ENCODE peak calls at places on chromosomes 4 and X, in eight cellular contexts. X is HCT116, O is AG04450, E is neural progenitor cell, K is fibroblast of lung, W is K562, U is A549, L is endodermal cell. Z is an unnamed sample. For H3K9me3, the result is how much of the 10 kb centered on the place peaks cover.

GRCh38 chrX:15418041-15418706 is 34.0 kb upstream of the VEGFD start:
- DNase-seq in X (no peak), O (peak), E (no peak), K (peak), W (no peak), U (no peak), L (no peak), Z (no peak)

GRCh38 chrX:3262906-3263305 is 83.5 kb downstream of the MXRA5 start:
- DNase-seq in X (peak), O (peak), E (no peak), K (peak), W (no peak), U (peak), L (no peak), Z (no peak)

GRCh38 chr4:60313616-60314015 is 886.5 kb upstream of the ADGRL3 start:
- DNase-seq in X (no peak), O (no peak), E (no peak), K (peak), W (no peak), U (no peak), L (no peak), Z (no peak)

GRCh38 chr4:105633241-105633640 is 75.2 kb downstream of the INTS12 start:
- DNase-seq in X (no peak), O (no peak), E (no peak), K (no peak), W (no peak), U (no peak), L (no peak), Z (no peak)

GRCh38 chrX:103343105-103343504 is 13.1 kb downstream of the TCEAL7 start:
- DNase-seq in X (peak), O (no peak), E (peak), K (peak), W (peak), U (peak), L (peak), Z (no peak)

GRCh38 chr4:24559032-24559821 is 25.1 kb downstream of the DHX15 start:
- DNase-seq in X (no peak), O (no peak), E (no peak), K (peak), W (no peak), U (no peak), L (no peak), Z (no peak)

GRCh38 chrX:115559672-115560071 is 1.3 kb upstream of the PLS3 start:
- DNase-seq in X (no peak), O (no peak), E (no peak), K (no peak), W (no peak), U (peak), L (no peak), Z (no peak)

GRCh38 chr4:8472689-8473197 is 32.2 kb downstream of the TRMT44 start:
- DNase-seq in X (no peak), O (peak), E (no peak), K (peak), W (no peak), U (no peak), L (peak), Z (no peak)

GRCh38 chrX:130539721-130540321 is 138.0 kb downstream of the RBMX2 start:
- DNase-seq in X (peak), O (no peak), E (peak), K (peak), W (peak), U (peak), L (peak), Z (peak)

GRCh38 chr4:10031663-10032590 is 10.6 kb upstream of the SLC2A9 start:
- DNase-seq in X (no peak), O (no peak), E (peak), K (peak), W (no peak), U (no peak), L (peak), Z (no peak)

GRCh38 chr4:127995776-127996175 is 30.6 kb downstream of the ABHD18 start:
- DNase-seq in X (no peak), O (no peak), E (no peak), K (peak), W (no peak), U (peak), L (no peak), Z (peak)

GRCh38 chr4:147994491-147995385 is 262.9 kb downstream of the ARHGAP10 start:
- DNase-seq in X (no peak), O (no peak), E (no peak), K (no peak), W (no peak), U (no peak), L (no peak), Z (no peak)

GRCh38 chr4:100414016-100414790 is 103.6 kb downstream of the EMCN start:
- DNase-seq in X (no peak), O (no peak), E (no peak), K (peak), W (no peak), U (no peak), L (peak), Z (no peak)

GRCh38 chr4:40909363-40909876 is 159.7 kb downstream of the NSUN7 start:
- DNase-seq in X (peak), O (peak), E (no peak), K (peak), W (no peak), U (no peak), L (no peak), Z (no peak)
- H3K4me3 ChIP-seq in X (peak), O (no peak), E (no peak), K (no peak), W (no peak), U (no peak), L (no peak), Z (no peak)

DNA sequence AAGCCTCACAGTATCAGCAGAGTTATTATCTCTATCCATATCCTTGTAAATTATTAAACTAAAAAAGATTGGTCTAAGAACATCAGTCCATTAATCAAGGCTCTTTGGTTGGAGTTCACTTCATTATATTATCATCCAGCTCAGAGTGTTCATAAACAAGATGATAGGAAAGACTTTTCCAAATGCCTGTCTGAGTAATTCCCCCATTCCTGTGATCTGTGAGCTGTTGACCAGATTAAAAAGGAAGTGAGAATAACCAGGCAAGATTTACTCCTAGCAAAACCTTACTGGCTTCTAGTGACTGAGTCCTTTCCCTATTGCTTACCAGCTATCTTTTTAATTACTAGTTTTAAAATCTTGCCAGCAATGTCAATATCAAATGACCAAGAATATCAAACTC is 14.9 kb downstream of the PKD2 start:
- DNase-seq in X (no peak), O (no peak), E (no peak), K (no peak), W (no peak), U (no peak), L (no peak), Z (no peak)
- H3K9me3 ChIP-seq in X (under half), O (under half), E (under half), K (under half), W (under half), U (under half), L (under half), Z (under half)

GRCh38 chr4:145698507-145698906 is 18.6 kb downstream of the C4orf51 start:
- DNase-seq in X (no peak), O (no peak), E (no peak), K (no peak), W (no peak), U (no peak), L (peak), Z (no peak)
- H3K4me3 ChIP-seq in X (no peak), O (no peak), E (no peak), K (no peak), W (no peak), U (no peak), L (no peak), Z (no peak)

GRCh38 chr4:156557962-156558361 is 413.6 kb downstream of the PDGFC start:
- DNase-seq in X (no peak), O (no peak), E (no peak), K (no peak), W (no peak), U (no peak), L (no peak), Z (no peak)

GRCh38 chr4:156559346-156559745 is 412.3 kb downstream of the PDGFC start:
- DNase-seq in X (no peak), O (no peak), E (no peak), K (peak), W (no peak), U (no peak), L (no peak), Z (no peak)

GRCh38 chr4:156556326-156556725 is 415.3 kb downstream of the PDGFC start:
- DNase-seq in X (no peak), O (no peak), E (no peak), K (peak), W (no peak), U (no peak), L (no peak), Z (no peak)

GRCh38 chr4:156560701-156561100 is 410.9 kb downstream of the PDGFC start:
- DNase-seq in X (no peak), O (no peak), E (no peak), K (peak), W (no peak), U (no peak), L (no peak), Z (no peak)

DNA sequence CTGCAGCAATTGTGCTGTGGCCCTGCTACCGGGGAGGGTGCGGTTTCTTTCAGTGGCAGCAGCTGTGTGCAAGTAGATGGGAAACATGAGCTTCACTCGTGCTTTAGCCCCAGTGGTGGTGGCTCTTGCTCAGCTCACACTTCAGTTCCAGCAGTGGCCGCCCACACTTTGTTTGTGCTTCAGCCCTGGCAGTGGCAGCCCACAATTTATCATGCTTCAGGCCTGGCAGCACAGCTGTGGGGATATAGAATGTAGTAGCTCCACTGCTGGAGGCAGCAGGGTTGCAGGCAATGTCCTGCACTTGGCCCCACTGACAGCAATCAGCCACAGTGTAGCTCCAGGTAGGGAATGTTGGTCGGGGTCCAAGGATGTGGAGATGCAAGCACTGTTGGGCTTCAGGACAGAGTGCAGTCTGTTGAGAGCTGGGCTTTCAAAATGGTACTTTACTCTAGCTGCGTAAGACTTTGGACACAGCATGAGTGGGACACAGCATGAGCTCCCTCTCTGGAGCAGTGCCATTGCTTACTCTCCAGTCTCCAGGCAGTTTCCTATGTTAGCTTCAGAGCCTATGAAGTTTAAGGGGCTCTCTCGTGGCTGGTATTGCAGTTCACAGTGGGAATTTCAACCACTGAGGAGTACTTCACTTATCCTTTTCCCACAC is 413.1 kb downstream of the PDGFC start:
- DNase-seq in X (no peak), O (no peak), E (peak), K (peak), W (no peak), U (no peak), L (peak), Z (no peak)
- H3K9me3 ChIP-seq in X (under half), O (under half), E (under half), K (under half), W (under half), U (under half), L (under half), Z (under half)

GRCh38 chr4:74874785-74875367 is 58.0 kb upstream of the PARM1 start:
- DNase-seq in X (peak), O (peak), E (peak), K (peak), W (peak), U (peak), L (peak), Z (no peak)
- H3K4me3 ChIP-seq in X (no peak), O (no peak), E (no peak), K (no peak), W (no peak), U (no peak), L (no peak), Z (no peak)

GRCh38 chrX:145041486-145041885 is 205.8 kb upstream of the SPANXN1 start:
- DNase-seq in X (no peak), O (no peak), E (no peak), K (no peak), W (no peak), U (no peak), L (no peak), Z (no peak)
- H3K9me3 ChIP-seq in X (under half), O (under half), E (under half), K (under half), W (under half), U (under half), L (under half), Z (under half)

Z was measured in lower lobe of right lung.